ENCODE peak calls at places on chromosomes 6 and 20, in five cellular contexts. X is lower lobe of right lung; Y is heart right ventricle; W is heart left ventricle; R is CD4-positive, alpha-beta memory T cell. Q is an unnamed sample.
A peak's percentile ranks its signal among the peaks of the same experiment; 100 is the strongest.

GRCh38 chr20:18394363-18394762 is 72.5 kb downstream of the DZANK1 start:
- DNase-seq in W (no peak), Y (no peak), X (no peak), R (no peak), Q (no peak)

GRCh38 chr6:90230547-90231240 is 65.9 kb downstream of the BACH2 start:
- DNase-seq in R (no peak), Y (no peak), X (no peak), W (no peak), Q (no peak)

GRCh38 chr6:29953001-29953436 is 10.7 kb downstream of the HLA-A start:
- DNase-seq in R (no peak), X (no peak), W (peak; percentile 71), Y (peak; percentile 62), Q (no peak)

GRCh38 chr6:131948692-131949614 is 2.2 kb downstream of the CCN2 start:
- DNase-seq in R (no peak), Y (peak; percentile 31), X (no peak), W (peak; percentile 45), Q (no peak)

GRCh38 chr6:51182884-51183283 is 364.2 kb downstream of the TFAP2B start:
- DNase-seq in Y (no peak), X (no peak), R (no peak), W (no peak), Q (no peak)

GRCh38 chr6:142374965-142375733 is 73.3 kb downstream of the ADGRG6 start:
- DNase-seq in Y (no peak), R (no peak), X (no peak), W (no peak), Q (no peak)

GRCh38 chr6:139960676-139961075 is 586.2 kb upstream of the CITED2 start:
- DNase-seq in Y (no peak), X (no peak), R (no peak), W (no peak), Q (no peak)

GRCh38 chr6:11609324-11610071 is 71.9 kb downstream of the TMEM170B start:
- DNase-seq in X (peak; percentile 55), Y (peak; percentile 64), W (peak; percentile 75), R (no peak), Q (no peak)

GRCh38 chr6:56660374-56660730 is 17.7 kb upstream of the DST start:
- DNase-seq in W (no peak), Y (no peak), X (no peak), R (no peak), Q (no peak)

GRCh38 chr6:45642331-45643126 is 264.8 kb upstream of the SUPT3H start:
- DNase-seq in R (no peak), Y (no peak), X (no peak), W (no peak), Q (no peak)

GRCh38 chr20:8523684-8524083 is 391.6 kb downstream of the PLCB1 start:
- DNase-seq in R (no peak), W (no peak), X (no peak), Y (no peak), Q (no peak)

GRCh38 chr20:38325905-38326304 is 20.4 kb upstream of the LBP start:
- DNase-seq in Y (no peak), R (no peak), W (no peak), X (no peak), Q (no peak)

GRCh38 chr20:46192376-46192944 is 74.3 kb downstream of the CD40 start:
- DNase-seq in W (no peak), X (no peak), Y (no peak), R (no peak), Q (no peak)

GRCh38 chr6:167738386-167738785 is 88.3 kb upstream of the AFDN start:
- DNase-seq in Y (no peak), W (no peak), R (no peak), X (no peak), Q (no peak)

GRCh38 chr20:57326667-57327455 is 2.7 kb upstream of the SPO11 start:
- DNase-seq in Y (no peak), W (no peak), X (no peak), R (no peak), Q (no peak)

GRCh38 chr6:134169881-134170486 is 117.6 kb upstream of the SLC2A12 start:
- DNase-seq in W (no peak), Y (peak; percentile 56), X (no peak), R (no peak), Q (no peak)

GRCh38 chr6:54441020-54441419 is 132.8 kb downstream of the TINAG start:
- DNase-seq in W (no peak), X (no peak), Y (no peak), R (no peak), Q (no peak)

GRCh38 chr20:35077872-35078271 is 14.7 kb downstream of the TRPC4AP start:
- DNase-seq in R (no peak), X (no peak), W (no peak), Y (no peak), Q (no peak)
- H3K4me1 ChIP-seq in R (peaks cover 36% of the 10 kb centered on the region), X (peaks cover 42% of the 10 kb centered on the region), W (no peaks in the 10 kb centered on the region), Y (peaks cover 36% of the 10 kb centered on the region), Q (no peaks in the 10 kb centered on the region)

GRCh38 chr6:136969433-136969832 is 47.3 kb downstream of the SLC35D3 start:
- DNase-seq in Y (peak; percentile 13), X (no peak), R (no peak), W (peak; percentile 39), Q (no peak)
- H3K36me3 ChIP-seq in Y (no peaks in the 10 kb centered on the region), X (no peaks in the 10 kb centered on the region), R (no peaks in the 10 kb centered on the region), W (no peaks in the 10 kb centered on the region), Q (no peaks in the 10 kb centered on the region)

GRCh38 chr20:41249781-41250281 is 67.7 kb downstream of the ZHX3 start:
- DNase-seq in R (no peak), W (peak; percentile 34), Y (peak; percentile 32), X (no peak), Q (no peak)
- H3K4me1 ChIP-seq in R (no peaks in the 10 kb centered on the region), W (peaks cover 38% of the 10 kb centered on the region), Y (peaks cover 60% of the 10 kb centered on the region), X (peaks cover 58% of the 10 kb centered on the region), Q (peaks cover 42% of the 10 kb centered on the region)

DNA sequence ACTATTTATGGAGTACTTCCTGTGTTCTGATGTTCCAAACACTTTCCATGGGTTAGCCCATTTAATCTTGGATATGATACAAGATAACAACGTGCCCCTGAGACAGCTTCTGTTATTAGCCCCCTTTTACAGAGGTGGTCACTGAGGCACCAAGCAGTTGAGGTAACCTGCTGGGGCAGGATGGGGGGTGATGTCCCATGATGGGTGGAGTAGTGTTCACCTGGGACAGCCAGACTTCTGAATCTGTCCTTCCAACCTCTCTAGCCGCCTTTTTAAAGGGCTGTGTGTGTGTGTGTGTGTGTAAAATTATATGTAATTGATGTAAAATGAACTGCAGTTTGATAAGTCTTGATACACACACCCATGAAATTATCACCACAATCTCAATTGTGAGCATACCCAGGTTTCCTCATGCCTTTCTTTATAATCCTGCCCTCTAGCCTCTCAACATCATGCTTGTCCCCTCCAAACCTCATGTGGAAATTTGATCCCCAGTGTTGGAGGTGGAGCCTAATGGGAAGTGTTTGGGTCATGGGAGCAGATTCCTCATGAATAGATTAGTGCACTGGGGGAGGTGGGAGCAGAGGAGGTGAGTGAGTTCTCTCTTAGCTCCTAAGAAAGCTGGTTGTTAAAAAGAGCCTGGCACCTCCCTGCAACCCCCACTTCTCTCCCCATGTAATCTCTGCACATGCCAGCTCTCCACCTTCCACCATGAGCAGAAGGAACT is 39.2 kb downstream of the PLAGL2 start:
- DNase-seq in X (no peak), Y (no peak), R (no peak), W (no peak), Q (peak; percentile 7)
- H3K36me3 ChIP-seq in X (peaks cover 41% of the 10 kb centered on the region), Y (no peaks in the 10 kb centered on the region), R (peaks cover 20% of the 10 kb centered on the region), W (peaks cover 6% of the 10 kb centered on the region), Q (peaks cover 34% of the 10 kb centered on the region)

Q was measured in upper lobe of right lung.